ENCODE peak calls at places on chromosomes 2 and 18, in five cellular contexts. J is tibial artery, I is RWPE1, G is endothelial cell, H is astrocyte. U is an unnamed sample.

GRCh38 chr18:44536041-44536440 is 144.6 kb upstream of the SETBP1 start:
- DNase-seq in I (peak), H (peak), G (no peak), J (no peak), U (no peak)

GRCh38 chr2:148876190-148876588 is 1.2 kb downstream of the KIF5C start:
- DNase-seq in J (no peak), I (no peak), H (no peak), G (peak), U (no peak)

GRCh38 chr2:112189001-112189556 is 50.9 kb downstream of the FBLN7 start:
- DNase-seq in I (no peak), J (no peak), H (no peak), G (no peak), U (no peak)

GRCh38 chr2:27051902-27052645 is 606 bp downstream of the AGBL5 start:
- DNase-seq in G (no peak), H (no peak), J (peak), I (no peak), U (peak)

GRCh38 chr2:30691091-30691947 is 115.9 kb downstream of the CAPN13 start:
- DNase-seq in H (no peak), G (no peak), J (no peak), I (no peak), U (no peak)

GRCh38 chr2:237631801-237632585 is 4.6 kb downstream of the LRRFIP1 start:
- DNase-seq in G (no peak), J (no peak), H (no peak), I (no peak), U (peak)

GRCh38 chr2:178819992-178820391 is 12.8 kb upstream of the TTN start:
- DNase-seq in H (peak), G (no peak), J (no peak), I (no peak), U (no peak)

GRCh38 chr2:191376981-191377629 is 131.9 kb downstream of the MYO1B start:
- DNase-seq in G (peak), I (peak), H (peak), J (peak), U (peak)

GRCh38 chr18:63339920-63340484 is 20.4 kb upstream of the BCL2 start:
- DNase-seq in I (no peak), H (no peak), J (no peak), G (peak), U (no peak)

GRCh38 chr2:201513271-201513670 is 61.7 kb downstream of the STRADB start:
- DNase-seq in J (no peak), G (no peak), I (no peak), H (peak), U (no peak)

GRCh38 chr18:56953444-56953843 is 193.4 kb upstream of the BOD1L2 start:
- DNase-seq in J (no peak), I (no peak), G (no peak), H (no peak), U (no peak)

GRCh38 chr2:240455719-240456606 is 20.5 kb downstream of the GPC1 start:
- DNase-seq in H (no peak), J (no peak), I (no peak), G (no peak), U (no peak)